ENCODE peak calls at places on chromosomes 13 and 19, in ten cellular contexts. One of them, this sample, is unnamed.
A peak's percentile ranks its signal among the peaks of the same experiment; 100 is the strongest.

GRCh38 chr13:60790620-60791019 is 393.6 kb downstream of the TDRD3 start:
- DNase-seq in thoracic aorta: no peak
- DNase-seq in adipocyte: no peak
- DNase-seq in stimulated activated CD4-positive, alpha-beta T cell treated with anti-CD3 and anti-CD28 coated beads, Interleukin-12 subunit alpha, Interleukin-12 subunit beta, amount 100 ng/mL, for 4 hours: no peak
- DNase-seq in germinal center: no peak
- DNase-seq in mesenteric fat pad: no peak
- DNase-seq in amygdala: no peak
- DNase-seq in HS-27A: no peak
- DNase-seq in activated gamma-delta T cell treated with anti-CD3 and anti-CD28 coated beads, Interleukin-2, amount 50 U/mL, for 16 hours: no peak
- DNase-seq in activated CD4-positive, alpha-beta T cell treated with anti-CD3 and anti-CD28 coated beads, Interleukin-2, amount 50 U/mL, for 4 hours: no peak
- DNase-seq in this sample: peak; percentile 16

GRCh38 chr19:12884926-12885748 is 1.9 kb downstream of the KLF1 start:
- DNase-seq in adipocyte: peak; percentile 62
- DNase-seq in mesenteric fat pad: no peak
- DNase-seq in HS-27A: no peak
- DNase-seq in activated CD4-positive, alpha-beta T cell treated with anti-CD3 and anti-CD28 coated beads, Interleukin-2, amount 50 U/mL, for 4 hours: peak; percentile 83
- DNase-seq in germinal center: peak; percentile 93
- DNase-seq in thoracic aorta: no peak
- DNase-seq in activated gamma-delta T cell treated with anti-CD3 and anti-CD28 coated beads, Interleukin-2, amount 50 U/mL, for 16 hours: peak; percentile 74
- DNase-seq in amygdala: peak; percentile 63
- DNase-seq in stimulated activated CD4-positive, alpha-beta T cell treated with anti-CD3 and anti-CD28 coated beads, Interleukin-12 subunit alpha, Interleukin-12 subunit beta, amount 100 ng/mL, for 4 hours: peak; percentile 90
- DNase-seq in this sample: no peak

GRCh38 chr13:98853791-98854191 is 101.3 kb upstream of the SLC15A1 start:
- DNase-seq in activated CD4-positive, alpha-beta T cell treated with anti-CD3 and anti-CD28 coated beads, Interleukin-2, amount 50 U/mL, for 4 hours: no peak
- DNase-seq in stimulated activated CD4-positive, alpha-beta T cell treated with anti-CD3 and anti-CD28 coated beads, Interleukin-12 subunit alpha, Interleukin-12 subunit beta, amount 100 ng/mL, for 4 hours: peak; percentile 28
- DNase-seq in activated gamma-delta T cell treated with anti-CD3 and anti-CD28 coated beads, Interleukin-2, amount 50 U/mL, for 16 hours: no peak
- DNase-seq in HS-27A: no peak
- DNase-seq in amygdala: no peak
- DNase-seq in thoracic aorta: no peak
- DNase-seq in mesenteric fat pad: no peak
- DNase-seq in adipocyte: peak; percentile 85
- DNase-seq in germinal center: no peak
- DNase-seq in this sample: no peak

GRCh38 chr13:43799191-43799590 is 12.4 kb upstream of the ENOX1 start:
- DNase-seq in germinal center: no peak
- DNase-seq in activated CD4-positive, alpha-beta T cell treated with anti-CD3 and anti-CD28 coated beads, Interleukin-2, amount 50 U/mL, for 4 hours: no peak
- DNase-seq in mesenteric fat pad: no peak
- DNase-seq in thoracic aorta: no peak
- DNase-seq in HS-27A: no peak
- DNase-seq in adipocyte: no peak
- DNase-seq in amygdala: no peak
- DNase-seq in activated gamma-delta T cell treated with anti-CD3 and anti-CD28 coated beads, Interleukin-2, amount 50 U/mL, for 16 hours: no peak
- DNase-seq in stimulated activated CD4-positive, alpha-beta T cell treated with anti-CD3 and anti-CD28 coated beads, Interleukin-12 subunit alpha, Interleukin-12 subunit beta, amount 100 ng/mL, for 4 hours: no peak
- DNase-seq in this sample: no peak

GRCh38 chr19:39403331-39404312 is 3.0 kb upstream of the ZFP36 start:
- DNase-seq in adipocyte: peak; percentile 100
- DNase-seq in thoracic aorta: peak; percentile 97
- DNase-seq in HS-27A: peak; percentile 100
- DNase-seq in activated CD4-positive, alpha-beta T cell treated with anti-CD3 and anti-CD28 coated beads, Interleukin-2, amount 50 U/mL, for 4 hours: peak; percentile 94
- DNase-seq in germinal center: peak; percentile 76
- DNase-seq in amygdala: peak; percentile 72
- DNase-seq in stimulated activated CD4-positive, alpha-beta T cell treated with anti-CD3 and anti-CD28 coated beads, Interleukin-12 subunit alpha, Interleukin-12 subunit beta, amount 100 ng/mL, for 4 hours: peak; percentile 92
- DNase-seq in mesenteric fat pad: peak; percentile 99
- DNase-seq in activated gamma-delta T cell treated with anti-CD3 and anti-CD28 coated beads, Interleukin-2, amount 50 U/mL, for 16 hours: peak; percentile 96
- DNase-seq in this sample: peak; percentile 99

GRCh38 chr19:17234911-17235617 is 9.0 kb downstream of the OCEL1 start:
- DNase-seq in stimulated activated CD4-positive, alpha-beta T cell treated with anti-CD3 and anti-CD28 coated beads, Interleukin-12 subunit alpha, Interleukin-12 subunit beta, amount 100 ng/mL, for 4 hours: peak; percentile 62
- DNase-seq in amygdala: peak; percentile 39
- DNase-seq in adipocyte: peak; percentile 64
- DNase-seq in thoracic aorta: no peak
- DNase-seq in activated CD4-positive, alpha-beta T cell treated with anti-CD3 and anti-CD28 coated beads, Interleukin-2, amount 50 U/mL, for 4 hours: peak; percentile 59
- DNase-seq in mesenteric fat pad: no peak
- DNase-seq in HS-27A: no peak
- DNase-seq in activated gamma-delta T cell treated with anti-CD3 and anti-CD28 coated beads, Interleukin-2, amount 50 U/mL, for 16 hours: peak; percentile 34
- DNase-seq in germinal center: peak; percentile 62
- DNase-seq in this sample: peak; percentile 45

GRCh38 chr13:48040059-48040458 is 2.5 kb downstream of the NUDT15 start:
- DNase-seq in activated gamma-delta T cell treated with anti-CD3 and anti-CD28 coated beads, Interleukin-2, amount 50 U/mL, for 16 hours: no peak
- DNase-seq in activated CD4-positive, alpha-beta T cell treated with anti-CD3 and anti-CD28 coated beads, Interleukin-2, amount 50 U/mL, for 4 hours: no peak
- DNase-seq in thoracic aorta: no peak
- DNase-seq in amygdala: no peak
- DNase-seq in stimulated activated CD4-positive, alpha-beta T cell treated with anti-CD3 and anti-CD28 coated beads, Interleukin-12 subunit alpha, Interleukin-12 subunit beta, amount 100 ng/mL, for 4 hours: no peak
- DNase-seq in adipocyte: no peak
- DNase-seq in germinal center: no peak
- DNase-seq in HS-27A: no peak
- DNase-seq in mesenteric fat pad: no peak
- DNase-seq in this sample: no peak

GRCh38 chr13:24540236-24541126 is 27.9 kb upstream of the PARP4 start:
- DNase-seq in activated CD4-positive, alpha-beta T cell treated with anti-CD3 and anti-CD28 coated beads, Interleukin-2, amount 50 U/mL, for 4 hours: no peak
- DNase-seq in HS-27A: no peak
- DNase-seq in amygdala: no peak
- DNase-seq in stimulated activated CD4-positive, alpha-beta T cell treated with anti-CD3 and anti-CD28 coated beads, Interleukin-12 subunit alpha, Interleukin-12 subunit beta, amount 100 ng/mL, for 4 hours: no peak
- DNase-seq in germinal center: no peak
- DNase-seq in activated gamma-delta T cell treated with anti-CD3 and anti-CD28 coated beads, Interleukin-2, amount 50 U/mL, for 16 hours: no peak
- DNase-seq in thoracic aorta: no peak
- DNase-seq in adipocyte: no peak
- DNase-seq in mesenteric fat pad: no peak
- DNase-seq in this sample: no peak

GRCh38 chr19:51490676-51491075 is 10.9 kb downstream of the SIGLEC12 start:
- DNase-seq in adipocyte: no peak
- DNase-seq in thoracic aorta: no peak
- DNase-seq in activated CD4-positive, alpha-beta T cell treated with anti-CD3 and anti-CD28 coated beads, Interleukin-2, amount 50 U/mL, for 4 hours: no peak
- DNase-seq in HS-27A: no peak
- DNase-seq in activated gamma-delta T cell treated with anti-CD3 and anti-CD28 coated beads, Interleukin-2, amount 50 U/mL, for 16 hours: no peak
- DNase-seq in germinal center: no peak
- DNase-seq in amygdala: no peak
- DNase-seq in stimulated activated CD4-positive, alpha-beta T cell treated with anti-CD3 and anti-CD28 coated beads, Interleukin-12 subunit alpha, Interleukin-12 subunit beta, amount 100 ng/mL, for 4 hours: no peak
- DNase-seq in mesenteric fat pad: no peak
- DNase-seq in this sample: no peak

GRCh38 chr19:58346961-58347929 is 6.0 kb downstream of the A1BG start:
- DNase-seq in HS-27A: peak; percentile 29
- DNase-seq in amygdala: peak; percentile 87
- DNase-seq in germinal center: peak; percentile 90
- DNase-seq in activated CD4-positive, alpha-beta T cell treated with anti-CD3 and anti-CD28 coated beads, Interleukin-2, amount 50 U/mL, for 4 hours: peak; percentile 32
- DNase-seq in adipocyte: peak; percentile 94
- DNase-seq in mesenteric fat pad: no peak
- DNase-seq in stimulated activated CD4-positive, alpha-beta T cell treated with anti-CD3 and anti-CD28 coated beads, Interleukin-12 subunit alpha, Interleukin-12 subunit beta, amount 100 ng/mL, for 4 hours: peak; percentile 65
- DNase-seq in thoracic aorta: no peak
- DNase-seq in activated gamma-delta T cell treated with anti-CD3 and anti-CD28 coated beads, Interleukin-2, amount 50 U/mL, for 16 hours: peak; percentile 52
- DNase-seq in this sample: no peak

GRCh38 chr19:7953060-7953459 is 9.6 kb upstream of the TIMM44 start:
- DNase-seq in germinal center: no peak
- DNase-seq in stimulated activated CD4-positive, alpha-beta T cell treated with anti-CD3 and anti-CD28 coated beads, Interleukin-12 subunit alpha, Interleukin-12 subunit beta, amount 100 ng/mL, for 4 hours: no peak
- DNase-seq in activated CD4-positive, alpha-beta T cell treated with anti-CD3 and anti-CD28 coated beads, Interleukin-2, amount 50 U/mL, for 4 hours: no peak
- DNase-seq in activated gamma-delta T cell treated with anti-CD3 and anti-CD28 coated beads, Interleukin-2, amount 50 U/mL, for 16 hours: no peak
- DNase-seq in amygdala: no peak
- DNase-seq in HS-27A: no peak
- DNase-seq in adipocyte: peak; percentile 17
- DNase-seq in thoracic aorta: no peak
- DNase-seq in mesenteric fat pad: no peak
- DNase-seq in this sample: no peak

GRCh38 chr13:41610426-41610825 is 153.1 kb downstream of the RGCC start:
- DNase-seq in mesenteric fat pad: no peak
- DNase-seq in activated CD4-positive, alpha-beta T cell treated with anti-CD3 and anti-CD28 coated beads, Interleukin-2, amount 50 U/mL, for 4 hours: no peak
- DNase-seq in adipocyte: peak; percentile 78
- DNase-seq in HS-27A: no peak
- DNase-seq in thoracic aorta: no peak
- DNase-seq in stimulated activated CD4-positive, alpha-beta T cell treated with anti-CD3 and anti-CD28 coated beads, Interleukin-12 subunit alpha, Interleukin-12 subunit beta, amount 100 ng/mL, for 4 hours: no peak
- DNase-seq in activated gamma-delta T cell treated with anti-CD3 and anti-CD28 coated beads, Interleukin-2, amount 50 U/mL, for 16 hours: no peak
- DNase-seq in amygdala: no peak
- DNase-seq in germinal center: no peak
- DNase-seq in this sample: no peak

GRCh38 chr19:46691104-46691503 is 25.8 kb downstream of the PRKD2 start:
- DNase-seq in stimulated activated CD4-positive, alpha-beta T cell treated with anti-CD3 and anti-CD28 coated beads, Interleukin-12 subunit alpha, Interleukin-12 subunit beta, amount 100 ng/mL, for 4 hours: no peak
- DNase-seq in mesenteric fat pad: no peak
- DNase-seq in activated gamma-delta T cell treated with anti-CD3 and anti-CD28 coated beads, Interleukin-2, amount 50 U/mL, for 16 hours: no peak
- DNase-seq in HS-27A: no peak
- DNase-seq in adipocyte: no peak
- DNase-seq in thoracic aorta: no peak
- DNase-seq in amygdala: no peak
- DNase-seq in germinal center: peak; percentile 1
- DNase-seq in activated CD4-positive, alpha-beta T cell treated with anti-CD3 and anti-CD28 coated beads, Interleukin-2, amount 50 U/mL, for 4 hours: no peak
- DNase-seq in this sample: no peak

GRCh38 chr13:26062853-26063444 is 11.1 kb upstream of the SHISA2 start:
- DNase-seq in thoracic aorta: no peak
- DNase-seq in mesenteric fat pad: no peak
- DNase-seq in amygdala: peak; percentile 61
- DNase-seq in activated CD4-positive, alpha-beta T cell treated with anti-CD3 and anti-CD28 coated beads, Interleukin-2, amount 50 U/mL, for 4 hours: peak; percentile 38
- DNase-seq in activated gamma-delta T cell treated with anti-CD3 and anti-CD28 coated beads, Interleukin-2, amount 50 U/mL, for 16 hours: no peak
- DNase-seq in stimulated activated CD4-positive, alpha-beta T cell treated with anti-CD3 and anti-CD28 coated beads, Interleukin-12 subunit alpha, Interleukin-12 subunit beta, amount 100 ng/mL, for 4 hours: no peak
- DNase-seq in adipocyte: peak; percentile 86
- DNase-seq in HS-27A: no peak
- DNase-seq in germinal center: no peak
- DNase-seq in this sample: no peak

GRCh38 chr13:99078014-99078771 is 100.3 kb upstream of the DOCK9 start:
- DNase-seq in adipocyte: no peak
- DNase-seq in stimulated activated CD4-positive, alpha-beta T cell treated with anti-CD3 and anti-CD28 coated beads, Interleukin-12 subunit alpha, Interleukin-12 subunit beta, amount 100 ng/mL, for 4 hours: no peak
- DNase-seq in amygdala: no peak
- DNase-seq in germinal center: no peak
- DNase-seq in activated gamma-delta T cell treated with anti-CD3 and anti-CD28 coated beads, Interleukin-2, amount 50 U/mL, for 16 hours: no peak
- DNase-seq in thoracic aorta: no peak
- DNase-seq in mesenteric fat pad: no peak
- DNase-seq in HS-27A: no peak
- DNase-seq in activated CD4-positive, alpha-beta T cell treated with anti-CD3 and anti-CD28 coated beads, Interleukin-2, amount 50 U/mL, for 4 hours: no peak
- DNase-seq in this sample: no peak

GRCh38 chr13:35953537-35954206 is 177.5 kb downstream of the DCLK1 start:
- DNase-seq in thoracic aorta: peak; percentile 25
- DNase-seq in mesenteric fat pad: no peak
- DNase-seq in amygdala: peak; percentile 85
- DNase-seq in HS-27A: peak; percentile 8
- DNase-seq in adipocyte: peak; percentile 97
- DNase-seq in activated CD4-positive, alpha-beta T cell treated with anti-CD3 and anti-CD28 coated beads, Interleukin-2, amount 50 U/mL, for 4 hours: no peak
- DNase-seq in activated gamma-delta T cell treated with anti-CD3 and anti-CD28 coated beads, Interleukin-2, amount 50 U/mL, for 16 hours: no peak
- DNase-seq in germinal center: no peak
- DNase-seq in stimulated activated CD4-positive, alpha-beta T cell treated with anti-CD3 and anti-CD28 coated beads, Interleukin-12 subunit alpha, Interleukin-12 subunit beta, amount 100 ng/mL, for 4 hours: no peak
- DNase-seq in this sample: peak; percentile 83

GRCh38 chr19:41944336-41944735 is 14.8 kb downstream of the RABAC1 start:
- DNase-seq in thoracic aorta: no peak
- DNase-seq in adipocyte: no peak
- DNase-seq in activated CD4-positive, alpha-beta T cell treated with anti-CD3 and anti-CD28 coated beads, Interleukin-2, amount 50 U/mL, for 4 hours: no peak
- DNase-seq in HS-27A: no peak
- DNase-seq in germinal center: no peak
- DNase-seq in activated gamma-delta T cell treated with anti-CD3 and anti-CD28 coated beads, Interleukin-2, amount 50 U/mL, for 16 hours: no peak
- DNase-seq in amygdala: no peak
- DNase-seq in mesenteric fat pad: no peak
- DNase-seq in stimulated activated CD4-positive, alpha-beta T cell treated with anti-CD3 and anti-CD28 coated beads, Interleukin-12 subunit alpha, Interleukin-12 subunit beta, amount 100 ng/mL, for 4 hours: no peak
- DNase-seq in this sample: no peak

GRCh38 chr19:34676697-34677385 is at the start of gene SCGB2B2:
- DNase-seq in activated CD4-positive, alpha-beta T cell treated with anti-CD3 and anti-CD28 coated beads, Interleukin-2, amount 50 U/mL, for 4 hours: peak; percentile 69
- DNase-seq in amygdala: peak; percentile 97
- DNase-seq in germinal center: no peak
- DNase-seq in thoracic aorta: no peak
- DNase-seq in activated gamma-delta T cell treated with anti-CD3 and anti-CD28 coated beads, Interleukin-2, amount 50 U/mL, for 16 hours: peak; percentile 62
- DNase-seq in stimulated activated CD4-positive, alpha-beta T cell treated with anti-CD3 and anti-CD28 coated beads, Interleukin-12 subunit alpha, Interleukin-12 subunit beta, amount 100 ng/mL, for 4 hours: no peak
- DNase-seq in adipocyte: no peak
- DNase-seq in HS-27A: peak; percentile 97
- DNase-seq in mesenteric fat pad: no peak
- DNase-seq in this sample: no peak